ENCODE peak calls at places on chromosomes 12 and 14, in nine cellular contexts. One of them, this sample, is unnamed.

GRCh38 chr12:5329118-5329517 is 102.8 kb upstream of the NTF3 start:
- DNase-seq in kidney: no peak
- DNase-seq in CD4-positive, alpha-beta memory T cell: no peak
- DNase-seq in fibroblast of mammary gland: no peak
- DNase-seq in CD8-positive, alpha-beta T cell: no peak
- DNase-seq in MG63: no peak
- DNase-seq in SJCRH30: no peak
- DNase-seq in mucosa of descending colon: no peak
- DNase-seq in cardiac muscle cell: no peak
- DNase-seq in this sample: no peak

GRCh38 chr12:89019439-89020120 is 332.7 kb downstream of the DUSP6 start:
- DNase-seq in kidney: peak
- DNase-seq in CD8-positive, alpha-beta T cell: peak
- DNase-seq in CD4-positive, alpha-beta memory T cell: peak
- DNase-seq in cardiac muscle cell: peak
- DNase-seq in SJCRH30: peak
- DNase-seq in mucosa of descending colon: peak
- DNase-seq in MG63: peak
- DNase-seq in fibroblast of mammary gland: peak
- DNase-seq in this sample: peak

GRCh38 chr12:93714382-93714781 is 37.2 kb downstream of the CRADD start:
- DNase-seq in CD8-positive, alpha-beta T cell: no peak
- DNase-seq in CD4-positive, alpha-beta memory T cell: no peak
- DNase-seq in MG63: peak
- DNase-seq in kidney: no peak
- DNase-seq in cardiac muscle cell: no peak
- DNase-seq in SJCRH30: no peak
- DNase-seq in fibroblast of mammary gland: peak
- DNase-seq in mucosa of descending colon: no peak
- DNase-seq in this sample: no peak

GRCh38 chr14:21686468-21686867 is 12.8 kb upstream of the OR4E1 start:
- DNase-seq in CD8-positive, alpha-beta T cell: no peak
- DNase-seq in MG63: no peak
- DNase-seq in fibroblast of mammary gland: peak
- DNase-seq in kidney: no peak
- DNase-seq in cardiac muscle cell: no peak
- DNase-seq in mucosa of descending colon: no peak
- DNase-seq in SJCRH30: no peak
- DNase-seq in CD4-positive, alpha-beta memory T cell: no peak
- DNase-seq in this sample: no peak

GRCh38 chr14:102594514-102595175 is 2.2 kb downstream of the RCOR1 start:
- DNase-seq in MG63: peak
- DNase-seq in fibroblast of mammary gland: peak
- DNase-seq in SJCRH30: peak
- DNase-seq in CD8-positive, alpha-beta T cell: peak
- DNase-seq in kidney: no peak
- DNase-seq in CD4-positive, alpha-beta memory T cell: peak
- DNase-seq in cardiac muscle cell: peak
- DNase-seq in mucosa of descending colon: peak
- DNase-seq in this sample: peak

GRCh38 chr14:94451091-94451751 is 1.4 kb downstream of the SERPINA11 start:
- DNase-seq in mucosa of descending colon: no peak
- DNase-seq in SJCRH30: no peak
- DNase-seq in cardiac muscle cell: no peak
- DNase-seq in kidney: no peak
- DNase-seq in fibroblast of mammary gland: no peak
- DNase-seq in MG63: no peak
- DNase-seq in CD8-positive, alpha-beta T cell: no peak
- DNase-seq in CD4-positive, alpha-beta memory T cell: no peak
- DNase-seq in this sample: no peak

GRCh38 chr12:21433525-21433924 is 3.9 kb upstream of the PYROXD1 start:
- DNase-seq in MG63: no peak
- DNase-seq in cardiac muscle cell: no peak
- DNase-seq in fibroblast of mammary gland: no peak
- DNase-seq in CD4-positive, alpha-beta memory T cell: no peak
- DNase-seq in SJCRH30: no peak
- DNase-seq in kidney: no peak
- DNase-seq in mucosa of descending colon: no peak
- DNase-seq in CD8-positive, alpha-beta T cell: no peak
- DNase-seq in this sample: no peak

GRCh38 chr14:21039059-21039422 is 3.1 kb upstream of the RNASE7 start:
- DNase-seq in mucosa of descending colon: peak
- DNase-seq in fibroblast of mammary gland: peak
- DNase-seq in MG63: peak
- DNase-seq in CD8-positive, alpha-beta T cell: no peak
- DNase-seq in CD4-positive, alpha-beta memory T cell: no peak
- DNase-seq in kidney: peak
- DNase-seq in cardiac muscle cell: peak
- DNase-seq in SJCRH30: peak
- DNase-seq in this sample: peak

DNA sequence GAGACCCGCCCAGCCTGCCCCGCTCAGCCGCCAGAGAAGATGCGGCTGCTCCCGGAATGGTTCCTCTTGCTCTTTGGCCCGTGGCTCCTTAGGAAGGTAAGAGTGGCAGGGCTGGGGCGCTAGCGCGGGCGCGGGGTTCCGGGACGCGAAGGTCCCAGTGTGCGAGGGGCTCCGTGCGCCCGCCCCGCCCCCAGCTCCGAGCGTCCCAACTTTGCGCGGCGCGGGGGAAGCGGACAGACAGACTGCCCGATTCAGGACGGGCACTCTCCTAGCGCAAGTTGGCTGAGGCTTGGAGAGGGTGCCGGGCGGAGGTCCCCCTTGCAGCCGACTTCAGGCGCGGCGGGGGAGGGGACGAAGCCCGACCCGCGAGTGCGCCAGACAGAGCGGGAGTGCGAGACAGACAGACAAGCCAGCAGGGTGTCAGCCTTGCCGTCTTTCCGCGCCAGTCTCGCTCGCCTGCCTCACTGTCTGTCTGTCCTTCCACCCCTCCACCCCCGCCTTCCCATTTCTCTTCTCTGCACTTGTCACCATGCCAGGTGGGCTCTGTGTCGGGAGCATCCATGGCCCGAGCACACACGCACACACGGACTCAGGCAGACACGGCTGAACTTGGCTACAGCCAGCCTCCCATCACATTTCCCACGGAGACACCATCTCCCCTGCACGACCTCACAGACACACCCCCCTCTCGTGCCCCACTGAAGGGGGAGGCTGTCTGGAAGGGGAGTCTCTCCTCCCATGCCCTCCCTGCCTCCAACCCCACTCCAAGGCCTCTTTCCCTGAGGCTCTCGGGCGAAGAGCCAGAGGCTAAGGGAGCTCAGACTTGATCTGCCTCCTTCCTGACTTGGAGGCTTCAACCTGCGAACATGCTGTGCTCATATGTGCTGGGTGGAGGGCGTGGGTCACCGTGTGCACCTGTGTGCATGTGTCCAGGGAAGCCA is 607 bp downstream of the NXPH4 start:
- DNase-seq in kidney: no peak
- DNase-seq in cardiac muscle cell: no peak
- DNase-seq in mucosa of descending colon: no peak
- DNase-seq in SJCRH30: peak
- DNase-seq in CD8-positive, alpha-beta T cell: peak
- DNase-seq in MG63: peak
- DNase-seq in fibroblast of mammary gland: no peak
- DNase-seq in CD4-positive, alpha-beta memory T cell: no peak
- DNase-seq in this sample: no peak
- H3K4me3 ChIP-seq in kidney: no peak
- H3K4me3 ChIP-seq in cardiac muscle cell: peak
- H3K4me3 ChIP-seq in mucosa of descending colon: no peak
- H3K4me3 ChIP-seq in SJCRH30: peak
- H3K4me3 ChIP-seq in CD8-positive, alpha-beta T cell: peak
- H3K4me3 ChIP-seq in MG63: peak
- H3K4me3 ChIP-seq in fibroblast of mammary gland: peak
- H3K4me3 ChIP-seq in CD4-positive, alpha-beta memory T cell: no peak
- H3K4me3 ChIP-seq in this sample: peak

GRCh38 chr12:81759215-81759991 is at the start of gene PPFIA2:
- DNase-seq in MG63: peak
- DNase-seq in mucosa of descending colon: peak
- DNase-seq in kidney: peak
- DNase-seq in SJCRH30: peak
- DNase-seq in CD8-positive, alpha-beta T cell: peak
- DNase-seq in fibroblast of mammary gland: peak
- DNase-seq in cardiac muscle cell: peak
- DNase-seq in CD4-positive, alpha-beta memory T cell: peak
- DNase-seq in this sample: peak
- H3K4me3 ChIP-seq in MG63: peak
- H3K4me3 ChIP-seq in mucosa of descending colon: no peak
- H3K4me3 ChIP-seq in kidney: peak
- H3K4me3 ChIP-seq in SJCRH30: peak
- H3K4me3 ChIP-seq in CD8-positive, alpha-beta T cell: peak
- H3K4me3 ChIP-seq in fibroblast of mammary gland: peak
- H3K4me3 ChIP-seq in cardiac muscle cell: peak
- H3K4me3 ChIP-seq in CD4-positive, alpha-beta memory T cell: no peak
- H3K4me3 ChIP-seq in this sample: peak

GRCh38 chr14:23517650-23518329 is 33.8 kb downstream of the ZFHX2 start:
- DNase-seq in kidney: no peak
- DNase-seq in MG63: no peak
- DNase-seq in fibroblast of mammary gland: no peak
- DNase-seq in CD4-positive, alpha-beta memory T cell: no peak
- DNase-seq in mucosa of descending colon: no peak
- DNase-seq in CD8-positive, alpha-beta T cell: no peak
- DNase-seq in SJCRH30: no peak
- DNase-seq in cardiac muscle cell: no peak
- DNase-seq in this sample: no peak

GRCh38 chr14:23514009-23514962 is 37.3 kb downstream of the ZFHX2 start:
- DNase-seq in CD8-positive, alpha-beta T cell: no peak
- DNase-seq in MG63: peak
- DNase-seq in SJCRH30: no peak
- DNase-seq in cardiac muscle cell: no peak
- DNase-seq in mucosa of descending colon: no peak
- DNase-seq in kidney: no peak
- DNase-seq in fibroblast of mammary gland: no peak
- DNase-seq in CD4-positive, alpha-beta memory T cell: no peak
- DNase-seq in this sample: no peak

GRCh38 chr14:23512156-23512555 is 39.4 kb downstream of the ZFHX2 start:
- DNase-seq in SJCRH30: no peak
- DNase-seq in cardiac muscle cell: no peak
- DNase-seq in MG63: no peak
- DNase-seq in CD4-positive, alpha-beta memory T cell: no peak
- DNase-seq in fibroblast of mammary gland: no peak
- DNase-seq in mucosa of descending colon: no peak
- DNase-seq in kidney: no peak
- DNase-seq in CD8-positive, alpha-beta T cell: peak
- DNase-seq in this sample: no peak

GRCh38 chr14:23513005-23513412 is 38.6 kb downstream of the ZFHX2 start:
- DNase-seq in MG63: no peak
- DNase-seq in mucosa of descending colon: no peak
- DNase-seq in SJCRH30: no peak
- DNase-seq in CD8-positive, alpha-beta T cell: no peak
- DNase-seq in CD4-positive, alpha-beta memory T cell: no peak
- DNase-seq in kidney: no peak
- DNase-seq in cardiac muscle cell: no peak
- DNase-seq in fibroblast of mammary gland: no peak
- DNase-seq in this sample: no peak

DNA sequence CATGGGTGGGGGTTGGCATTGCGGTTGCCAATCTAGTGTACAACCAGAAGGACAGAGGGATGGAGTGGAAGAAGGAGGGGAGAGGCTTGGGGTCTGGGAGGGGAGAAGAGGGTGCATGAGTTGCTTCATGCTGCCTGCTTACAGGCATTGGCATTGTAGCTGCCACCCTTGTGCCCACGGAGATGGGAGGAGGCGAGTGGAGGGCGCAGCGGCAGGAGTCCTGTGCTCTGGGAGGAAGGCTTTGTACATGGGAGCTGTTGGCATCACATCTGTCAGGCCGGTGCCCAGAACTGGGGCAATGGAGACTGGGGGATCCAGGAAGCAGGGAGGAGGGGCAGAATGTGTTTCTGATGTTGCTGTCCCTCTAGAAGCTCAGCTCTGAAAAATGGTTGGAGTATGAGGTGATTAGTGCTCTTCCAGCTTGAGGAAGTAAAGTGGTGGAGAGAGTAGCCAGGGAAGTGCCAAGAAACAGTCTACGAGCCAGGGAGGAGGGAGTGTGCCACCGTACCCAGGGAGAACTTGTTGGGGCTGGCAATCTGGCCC is 38.0 kb downstream of the ZFHX2 start:
- DNase-seq in cardiac muscle cell: no peak
- DNase-seq in kidney: no peak
- DNase-seq in CD8-positive, alpha-beta T cell: no peak
- DNase-seq in fibroblast of mammary gland: no peak
- DNase-seq in mucosa of descending colon: no peak
- DNase-seq in SJCRH30: no peak
- DNase-seq in MG63: no peak
- DNase-seq in CD4-positive, alpha-beta memory T cell: no peak
- DNase-seq in this sample: no peak
- H3K4me3 ChIP-seq in cardiac muscle cell: no peak
- H3K4me3 ChIP-seq in kidney: no peak
- H3K4me3 ChIP-seq in CD8-positive, alpha-beta T cell: no peak
- H3K4me3 ChIP-seq in fibroblast of mammary gland: no peak
- H3K4me3 ChIP-seq in mucosa of descending colon: no peak
- H3K4me3 ChIP-seq in SJCRH30: no peak
- H3K4me3 ChIP-seq in MG63: no peak
- H3K4me3 ChIP-seq in CD4-positive, alpha-beta memory T cell: no peak
- H3K4me3 ChIP-seq in this sample: no peak

GRCh38 chr12:116273813-116274551 is 3.5 kb downstream of the MED13L start:
- DNase-seq in fibroblast of mammary gland: no peak
- DNase-seq in cardiac muscle cell: no peak
- DNase-seq in SJCRH30: no peak
- DNase-seq in CD4-positive, alpha-beta memory T cell: no peak
- DNase-seq in mucosa of descending colon: no peak
- DNase-seq in MG63: no peak
- DNase-seq in CD8-positive, alpha-beta T cell: no peak
- DNase-seq in kidney: no peak
- DNase-seq in this sample: no peak

GRCh38 chr12:116278259-116278595 is 734 bp upstream of the MED13L start:
- DNase-seq in CD8-positive, alpha-beta T cell: no peak
- DNase-seq in cardiac muscle cell: no peak
- DNase-seq in MG63: no peak
- DNase-seq in CD4-positive, alpha-beta memory T cell: no peak
- DNase-seq in mucosa of descending colon: no peak
- DNase-seq in kidney: no peak
- DNase-seq in SJCRH30: no peak
- DNase-seq in fibroblast of mammary gland: no peak
- DNase-seq in this sample: no peak

GRCh38 chr12:116276433-116277216 is 868 bp downstream of the MED13L start:
- DNase-seq in mucosa of descending colon: peak
- DNase-seq in cardiac muscle cell: peak
- DNase-seq in fibroblast of mammary gland: peak
- DNase-seq in kidney: peak
- DNase-seq in CD8-positive, alpha-beta T cell: peak
- DNase-seq in SJCRH30: peak
- DNase-seq in MG63: peak
- DNase-seq in CD4-positive, alpha-beta memory T cell: peak
- DNase-seq in this sample: peak

GRCh38 chr12:116277393-116278258 is at the start of gene MED13L:
- DNase-seq in CD4-positive, alpha-beta memory T cell: peak
- DNase-seq in CD8-positive, alpha-beta T cell: peak
- DNase-seq in MG63: peak
- DNase-seq in cardiac muscle cell: peak
- DNase-seq in mucosa of descending colon: peak
- DNase-seq in SJCRH30: peak
- DNase-seq in kidney: peak
- DNase-seq in fibroblast of mammary gland: peak
- DNase-seq in this sample: peak

DNA sequence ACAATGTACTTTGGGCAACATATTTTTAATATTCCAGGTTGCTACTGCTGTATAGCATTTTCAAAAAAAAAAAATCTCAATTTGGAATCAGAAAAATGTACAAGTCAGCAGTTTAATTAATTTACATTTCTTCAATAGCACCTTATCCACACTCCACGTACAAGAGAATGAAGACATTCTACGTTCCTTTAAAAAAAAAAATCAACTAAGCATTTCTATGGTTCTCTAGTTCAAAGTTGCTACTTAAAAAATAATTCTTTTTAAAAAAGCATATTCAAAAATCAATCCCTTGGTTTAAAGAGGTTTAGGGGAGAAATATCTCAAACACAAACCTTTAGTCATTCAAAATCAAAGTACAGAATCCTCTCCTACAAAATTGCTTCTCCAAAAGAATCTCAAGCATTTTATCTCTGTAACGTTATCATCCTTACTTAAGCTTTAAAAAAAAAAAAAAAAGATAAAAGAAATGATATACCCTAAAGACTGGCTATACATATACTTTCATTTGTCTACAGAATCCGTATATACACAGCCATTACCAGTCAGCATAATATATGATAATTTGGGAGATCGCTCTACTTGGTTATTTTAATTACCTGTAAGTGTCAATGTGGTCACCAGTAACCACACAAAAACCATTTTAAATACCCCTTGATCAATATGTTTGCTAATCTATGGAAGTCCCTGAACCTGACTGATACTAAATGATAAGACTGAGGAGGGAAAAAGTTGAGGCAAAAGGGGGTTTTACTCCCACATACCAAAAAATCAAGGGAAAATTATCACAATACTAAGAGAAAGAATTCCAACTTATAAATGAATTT is 2.7 kb downstream of the MED13L start:
- DNase-seq in SJCRH30: no peak
- DNase-seq in CD8-positive, alpha-beta T cell: no peak
- DNase-seq in CD4-positive, alpha-beta memory T cell: no peak
- DNase-seq in mucosa of descending colon: no peak
- DNase-seq in fibroblast of mammary gland: no peak
- DNase-seq in cardiac muscle cell: no peak
- DNase-seq in kidney: no peak
- DNase-seq in MG63: no peak
- DNase-seq in this sample: no peak
- H3K4me3 ChIP-seq in SJCRH30: peak
- H3K4me3 ChIP-seq in CD8-positive, alpha-beta T cell: no peak
- H3K4me3 ChIP-seq in CD4-positive, alpha-beta memory T cell: no peak
- H3K4me3 ChIP-seq in mucosa of descending colon: no peak
- H3K4me3 ChIP-seq in fibroblast of mammary gland: peak
- H3K4me3 ChIP-seq in cardiac muscle cell: peak
- H3K4me3 ChIP-seq in kidney: peak
- H3K4me3 ChIP-seq in MG63: peak
- H3K4me3 ChIP-seq in this sample: no peak